ENCODE peak calls at places on chromosome 20, in four cellular contexts. X is bronchial epithelial cell, F is neural progenitor cell, E is Peyer's patch. Q is an unnamed sample.

GRCh38 chr20:3156811-3157619 is 2.6 kb downstream of the FASTKD5 start:
- DNase-seq in F (no peak), X (peak; percentile 30), E (no peak), Q (no peak)

GRCh38 chr20:43363506-43363905 is 94.2 kb upstream of the SRSF6 start:
- DNase-seq in E (no peak), F (no peak), X (no peak), Q (no peak)

GRCh38 chr20:51198876-51199523 is 176.1 kb upstream of the KCNG1 start:
- DNase-seq in X (no peak), E (no peak), F (no peak), Q (no peak)

GRCh38 chr20:36092424-36093024 is 62.0 kb upstream of the EPB41L1 start:
- DNase-seq in E (no peak), X (no peak), F (peak; percentile 84), Q (no peak)

GRCh38 chr20:6908673-6909072 is 141.2 kb downstream of the BMP2 start:
- DNase-seq in F (peak; percentile 75), X (no peak), E (no peak), Q (no peak)

GRCh38 chr20:6646237-6646636 is 121.2 kb upstream of the BMP2 start:
- DNase-seq in F (no peak), X (no peak), E (no peak), Q (no peak)

GRCh38 chr20:17662333-17663039 is 19.6 kb downstream of the RRBP1 start:
- DNase-seq in E (peak; percentile 54), X (no peak), F (no peak), Q (no peak)

GRCh38 chr20:19783966-19784401 is 25.9 kb downstream of the RIN2 start:
- DNase-seq in E (no peak), X (peak; percentile 57), F (no peak), Q (no peak)

GRCh38 chr20:44448753-44449546 is 26.7 kb upstream of the TTPAL start:
- DNase-seq in E (peak; percentile 72), F (peak; percentile 69), X (peak; percentile 33), Q (no peak)

GRCh38 chr20:43564993-43565757 is 6.3 kb downstream of the SGK2 start:
- DNase-seq in X (no peak), F (no peak), E (no peak), Q (no peak)

GRCh38 chr20:47355489-47356219 is 845 bp downstream of the ZMYND8 start:
- DNase-seq in X (no peak), E (no peak), F (peak; percentile 37), Q (no peak)

GRCh38 chr20:12466915-12467314 is 541.9 kb upstream of the SPTLC3 start:
- DNase-seq in X (no peak), E (no peak), F (no peak), Q (no peak)

GRCh38 chr20:16415079-16415478 is 158.2 kb downstream of the KIF16B start:
- DNase-seq in E (no peak), X (peak; percentile 88), F (no peak), Q (no peak)

GRCh38 chr20:13809373-13809772 is 24.5 kb downstream of the NDUFAF5 start:
- DNase-seq in E (no peak), X (no peak), F (no peak), Q (no peak)

GRCh38 chr20:13810446-13810845 is 25.6 kb downstream of the NDUFAF5 start:
- DNase-seq in E (no peak), X (no peak), F (no peak), Q (no peak)

GRCh38 chr20:13813910-13814309 is 29.1 kb downstream of the NDUFAF5 start:
- DNase-seq in F (no peak), X (no peak), E (no peak), Q (no peak)

GRCh38 chr20:13814672-13815071 is 29.8 kb downstream of the NDUFAF5 start:
- DNase-seq in X (no peak), F (no peak), E (no peak), Q (no peak)

DNA sequence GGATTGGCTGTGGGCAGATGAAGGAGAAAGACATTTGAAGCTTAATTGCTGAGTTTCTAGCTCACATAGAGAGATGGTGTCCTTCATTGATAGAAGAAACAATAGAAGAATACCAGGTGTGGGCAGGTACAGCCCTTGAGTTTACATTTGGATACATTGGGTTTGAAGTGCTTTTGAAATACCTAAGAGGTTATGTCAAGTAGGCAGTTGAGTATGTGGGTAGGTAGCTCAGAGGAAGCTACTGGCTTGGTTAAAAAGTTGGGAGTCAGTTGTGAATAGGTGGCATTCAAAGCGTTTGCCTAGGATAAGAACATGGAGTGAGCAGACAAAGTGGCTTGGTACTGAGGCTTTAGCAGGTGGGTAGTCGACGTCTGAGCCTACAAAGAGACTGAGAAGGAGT is 25.0 kb downstream of the NDUFAF5 start:
- DNase-seq in E (no peak), F (no peak), X (no peak), Q (no peak)
- H3K36me3 ChIP-seq in E (no peaks in the 10 kb centered on the region), F (peaks cover 6% of the 10 kb centered on the region), X (peaks cover 11% of the 10 kb centered on the region), Q (peaks cover 74% of the 10 kb centered on the region)

DNA sequence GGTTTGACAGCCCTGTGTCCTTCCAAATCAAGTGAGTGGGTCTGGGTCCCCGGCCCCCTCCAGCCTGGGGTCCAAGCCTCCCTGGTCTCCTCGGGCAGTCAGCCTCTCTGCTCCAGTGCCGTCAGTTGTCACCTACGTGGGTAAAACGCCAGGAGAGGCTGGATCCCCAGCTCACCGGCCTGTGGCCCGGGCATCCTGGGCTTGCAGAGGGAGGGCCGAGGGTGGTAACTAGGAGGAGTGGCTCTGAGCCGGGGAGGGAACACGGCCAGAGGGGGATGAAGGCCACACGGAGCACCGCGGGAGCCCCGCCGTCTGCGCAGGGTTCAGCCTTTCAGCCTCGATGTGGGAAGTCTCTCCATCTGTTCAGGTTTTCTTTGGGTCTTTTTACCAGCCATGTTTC is 29.5 kb upstream of the BHLHE23 start:
- DNase-seq in E (no peak), X (no peak), F (no peak), Q (no peak)
- H3K36me3 ChIP-seq in E (no peaks in the 10 kb centered on the region), X (no peaks in the 10 kb centered on the region), F (no peaks in the 10 kb centered on the region), Q (no peaks in the 10 kb centered on the region)

GRCh38 chr20:56513096-56513806 is 11.3 kb upstream of the FAM209A start:
- DNase-seq in F (no peak), X (peak; percentile 8), E (no peak), Q (no peak)
- H3K36me3 ChIP-seq in F (no peaks in the 10 kb centered on the region), X (peaks cover 10% of the 10 kb centered on the region), E (no peaks in the 10 kb centered on the region), Q (peaks cover 15% of the 10 kb centered on the region)

DNA sequence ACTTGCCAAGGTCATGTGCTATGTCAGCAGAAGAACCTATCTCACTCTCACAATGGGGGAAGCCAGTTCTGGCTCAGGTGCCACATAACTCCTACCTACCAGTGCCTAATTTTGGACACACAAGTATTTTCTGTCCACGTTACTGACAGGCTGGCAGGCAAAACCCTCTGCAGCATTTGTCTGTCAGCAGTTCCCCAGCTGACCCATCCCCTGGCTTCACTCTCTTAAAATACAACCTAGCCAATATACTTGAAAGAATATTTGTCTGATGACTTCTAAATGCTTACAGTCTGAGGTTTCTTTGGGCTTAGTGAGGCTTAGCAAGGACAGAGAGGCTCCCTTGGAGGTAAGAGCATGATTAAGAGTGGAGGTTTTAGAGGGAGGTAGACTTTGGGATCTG is 15.5 kb downstream of the GSS start:
- DNase-seq in E (no peak), F (no peak), X (no peak), Q (no peak)
- H3K36me3 ChIP-seq in E (no peaks in the 10 kb centered on the region), F (peaks cover 3% of the 10 kb centered on the region), X (peaks cover 28% of the 10 kb centered on the region), Q (peaks cover 55% of the 10 kb centered on the region)

GRCh38 chr20:4781211-4781610 is 59.5 kb downstream of the PRND start:
- DNase-seq in X (no peak), E (no peak), F (no peak), Q (no peak)
- H3K36me3 ChIP-seq in X (no peaks in the 10 kb centered on the region), E (no peaks in the 10 kb centered on the region), F (no peaks in the 10 kb centered on the region), Q (no peaks in the 10 kb centered on the region)

GRCh38 chr20:497979-498378 is 35.6 kb upstream of the TBC1D20 start:
- DNase-seq in F (no peak), X (no peak), E (no peak), Q (no peak)
- H3K36me3 ChIP-seq in F (peaks cover 23% of the 10 kb centered on the region), X (peaks cover 24% of the 10 kb centered on the region), E (no peaks in the 10 kb centered on the region), Q (peaks cover 84% of the 10 kb centered on the region)

Q was measured in SK-N-MC.